ENCODE peak calls at places on chromosomes 5 and 9, in ten cellular contexts. One of them, this sample, is unnamed.

GRCh38 chr5:13566903-13567339 is 377.6 kb downstream of the DNAH5 start:
- DNase-seq in A549: peak
- DNase-seq in testis: no peak
- DNase-seq in body of pancreas: no peak
- DNase-seq in uterus: no peak
- DNase-seq in K562: no peak
- DNase-seq in endothelial cell of umbilical vein: no peak
- DNase-seq in cardiac muscle cell: no peak
- DNase-seq in adrenal gland: no peak
- DNase-seq in OCI-LY7: no peak
- DNase-seq in this sample: peak

GRCh38 chr9:19934301-19934868 is 145.5 kb upstream of the SLC24A2 start:
- DNase-seq in A549: no peak
- DNase-seq in testis: peak
- DNase-seq in body of pancreas: peak
- DNase-seq in uterus: no peak
- DNase-seq in K562: no peak
- DNase-seq in endothelial cell of umbilical vein: peak
- DNase-seq in cardiac muscle cell: peak
- DNase-seq in adrenal gland: no peak
- DNase-seq in OCI-LY7: no peak
- DNase-seq in this sample: peak

GRCh38 chr9:21709464-21710058 is 92.9 kb upstream of the MTAP start:
- DNase-seq in A549: peak
- DNase-seq in testis: peak
- DNase-seq in body of pancreas: peak
- DNase-seq in uterus: no peak
- DNase-seq in K562: no peak
- DNase-seq in endothelial cell of umbilical vein: peak
- DNase-seq in cardiac muscle cell: peak
- DNase-seq in adrenal gland: peak
- DNase-seq in OCI-LY7: peak
- DNase-seq in this sample: peak

GRCh38 chr5:136511046-136511445 is 145.7 kb upstream of the TRPC7 start:
- DNase-seq in A549: no peak
- DNase-seq in testis: no peak
- DNase-seq in body of pancreas: no peak
- DNase-seq in uterus: no peak
- DNase-seq in K562: no peak
- DNase-seq in endothelial cell of umbilical vein: no peak
- DNase-seq in cardiac muscle cell: no peak
- DNase-seq in adrenal gland: no peak
- DNase-seq in OCI-LY7: no peak
- DNase-seq in this sample: no peak

GRCh38 chr9:21455320-21455719 is 15.1 kb downstream of the IFNA1 start:
- DNase-seq in A549: peak
- DNase-seq in testis: peak
- DNase-seq in body of pancreas: peak
- DNase-seq in uterus: no peak
- DNase-seq in K562: no peak
- DNase-seq in endothelial cell of umbilical vein: peak
- DNase-seq in cardiac muscle cell: peak
- DNase-seq in adrenal gland: no peak
- DNase-seq in OCI-LY7: peak
- DNase-seq in this sample: peak

GRCh38 chr5:42992035-42992570 is 48.0 kb downstream of the ANXA2R start:
- DNase-seq in A549: peak
- DNase-seq in testis: peak
- DNase-seq in body of pancreas: peak
- DNase-seq in uterus: peak
- DNase-seq in K562: peak
- DNase-seq in endothelial cell of umbilical vein: peak
- DNase-seq in cardiac muscle cell: peak
- DNase-seq in adrenal gland: peak
- DNase-seq in OCI-LY7: no peak
- DNase-seq in this sample: peak

GRCh38 chr9:104849023-104849422 is 78.9 kb downstream of the ABCA1 start:
- DNase-seq in A549: no peak
- DNase-seq in testis: no peak
- DNase-seq in body of pancreas: no peak
- DNase-seq in uterus: no peak
- DNase-seq in K562: no peak
- DNase-seq in endothelial cell of umbilical vein: no peak
- DNase-seq in cardiac muscle cell: no peak
- DNase-seq in adrenal gland: no peak
- DNase-seq in OCI-LY7: no peak
- DNase-seq in this sample: no peak

GRCh38 chr5:123875444-123876264 is 363.7 kb downstream of the CSNK1G3 start:
- DNase-seq in A549: no peak
- DNase-seq in testis: peak
- DNase-seq in body of pancreas: peak
- DNase-seq in uterus: no peak
- DNase-seq in K562: no peak
- DNase-seq in endothelial cell of umbilical vein: no peak
- DNase-seq in cardiac muscle cell: peak
- DNase-seq in adrenal gland: no peak
- DNase-seq in OCI-LY7: no peak
- DNase-seq in this sample: no peak

GRCh38 chr5:43305948-43306563 is 7.2 kb downstream of the HMGCS1 start:
- DNase-seq in A549: peak
- DNase-seq in testis: peak
- DNase-seq in body of pancreas: peak
- DNase-seq in uterus: no peak
- DNase-seq in K562: peak
- DNase-seq in endothelial cell of umbilical vein: peak
- DNase-seq in cardiac muscle cell: peak
- DNase-seq in adrenal gland: no peak
- DNase-seq in OCI-LY7: peak
- DNase-seq in this sample: peak

GRCh38 chr9:125989524-125990180 is 242.5 kb downstream of the PBX3 start:
- DNase-seq in A549: no peak
- DNase-seq in testis: no peak
- DNase-seq in body of pancreas: no peak
- DNase-seq in uterus: no peak
- DNase-seq in K562: no peak
- DNase-seq in endothelial cell of umbilical vein: no peak
- DNase-seq in cardiac muscle cell: no peak
- DNase-seq in adrenal gland: no peak
- DNase-seq in OCI-LY7: no peak
- DNase-seq in this sample: no peak

GRCh38 chr5:73592546-73592945 is 27.0 kb downstream of the UTP15 start:
- DNase-seq in A549: no peak
- DNase-seq in testis: no peak
- DNase-seq in body of pancreas: no peak
- DNase-seq in uterus: no peak
- DNase-seq in K562: no peak
- DNase-seq in endothelial cell of umbilical vein: no peak
- DNase-seq in cardiac muscle cell: no peak
- DNase-seq in adrenal gland: no peak
- DNase-seq in OCI-LY7: no peak
- DNase-seq in this sample: peak

GRCh38 chr5:73591698-73592501 is 26.4 kb downstream of the UTP15 start:
- DNase-seq in A549: no peak
- DNase-seq in testis: no peak
- DNase-seq in body of pancreas: no peak
- DNase-seq in uterus: no peak
- DNase-seq in K562: no peak
- DNase-seq in endothelial cell of umbilical vein: peak
- DNase-seq in cardiac muscle cell: peak
- DNase-seq in adrenal gland: no peak
- DNase-seq in OCI-LY7: no peak
- DNase-seq in this sample: peak

GRCh38 chr5:73591102-73591695 is 25.7 kb downstream of the UTP15 start:
- DNase-seq in A549: peak
- DNase-seq in testis: peak
- DNase-seq in body of pancreas: peak
- DNase-seq in uterus: peak
- DNase-seq in K562: peak
- DNase-seq in endothelial cell of umbilical vein: peak
- DNase-seq in cardiac muscle cell: peak
- DNase-seq in adrenal gland: peak
- DNase-seq in OCI-LY7: peak
- DNase-seq in this sample: peak

GRCh38 chr5:73599378-73599777 is 26.6 kb upstream of the ARHGEF28 start:
- DNase-seq in A549: no peak
- DNase-seq in testis: no peak
- DNase-seq in body of pancreas: no peak
- DNase-seq in uterus: no peak
- DNase-seq in K562: no peak
- DNase-seq in endothelial cell of umbilical vein: no peak
- DNase-seq in cardiac muscle cell: no peak
- DNase-seq in adrenal gland: no peak
- DNase-seq in OCI-LY7: no peak
- DNase-seq in this sample: no peak

GRCh38 chr5:73596705-73597328 is 29.2 kb upstream of the ARHGEF28 start:
- DNase-seq in A549: peak
- DNase-seq in testis: peak
- DNase-seq in body of pancreas: peak
- DNase-seq in uterus: no peak
- DNase-seq in K562: peak
- DNase-seq in endothelial cell of umbilical vein: peak
- DNase-seq in cardiac muscle cell: peak
- DNase-seq in adrenal gland: no peak
- DNase-seq in OCI-LY7: peak
- DNase-seq in this sample: no peak
- TF ChIP-seq CTCF in A549: peak
- TF ChIP-seq CTCF in testis: peak
- TF ChIP-seq CTCF in body of pancreas: peak
- TF ChIP-seq CTCF in uterus: no peak
- TF ChIP-seq CTCF in K562: peak
- TF ChIP-seq CTCF in endothelial cell of umbilical vein: peak
- TF ChIP-seq CTCF in cardiac muscle cell: peak
- TF ChIP-seq CTCF in adrenal gland: peak
- TF ChIP-seq CTCF in OCI-LY7: peak
- TF ChIP-seq CTCF in this sample: peak

GRCh38 chr9:76905661-76905983 is 292 bp downstream of the PRUNE2 start:
- DNase-seq in A549: no peak
- DNase-seq in testis: no peak
- DNase-seq in body of pancreas: no peak
- DNase-seq in uterus: no peak
- DNase-seq in K562: no peak
- DNase-seq in endothelial cell of umbilical vein: no peak
- DNase-seq in cardiac muscle cell: no peak
- DNase-seq in adrenal gland: no peak
- DNase-seq in OCI-LY7: no peak
- DNase-seq in this sample: no peak
- H3K4me3 ChIP-seq in A549: peak
- H3K4me3 ChIP-seq in testis: peak
- H3K4me3 ChIP-seq in body of pancreas: peak
- H3K4me3 ChIP-seq in uterus: peak
- H3K4me3 ChIP-seq in K562: no peak
- H3K4me3 ChIP-seq in endothelial cell of umbilical vein: no peak
- H3K4me3 ChIP-seq in cardiac muscle cell: peak
- H3K4me3 ChIP-seq in adrenal gland: no peak
- H3K4me3 ChIP-seq in OCI-LY7: no peak
- H3K4me3 ChIP-seq in this sample: peak

DNA sequence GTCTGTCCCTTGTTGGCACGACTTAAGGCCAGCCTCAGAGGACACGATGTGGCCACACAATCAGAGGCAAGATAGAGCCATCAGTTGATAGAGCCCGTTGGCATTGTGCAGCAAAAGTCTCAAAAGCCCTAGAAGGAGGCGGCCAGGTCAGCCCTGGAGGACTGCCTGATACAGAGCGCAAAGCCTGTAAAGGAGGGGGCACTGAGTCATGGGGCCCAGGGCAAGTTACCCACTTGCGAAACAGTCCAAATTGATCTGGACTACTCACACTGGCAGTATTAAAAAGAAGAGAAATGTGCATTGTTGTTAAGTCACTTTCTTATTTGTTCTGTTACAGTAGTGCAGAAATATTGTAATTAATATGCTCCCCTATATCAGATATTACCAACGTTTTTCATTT is 51.5 kb downstream of the KLF9 start:
- DNase-seq in A549: no peak
- DNase-seq in testis: no peak
- DNase-seq in body of pancreas: no peak
- DNase-seq in uterus: no peak
- DNase-seq in K562: no peak
- DNase-seq in endothelial cell of umbilical vein: no peak
- DNase-seq in cardiac muscle cell: peak
- DNase-seq in adrenal gland: peak
- DNase-seq in OCI-LY7: no peak
- DNase-seq in this sample: peak
- TF ChIP-seq CTCF in A549: no peak
- TF ChIP-seq CTCF in testis: no peak
- TF ChIP-seq CTCF in body of pancreas: no peak
- TF ChIP-seq CTCF in uterus: no peak
- TF ChIP-seq CTCF in K562: no peak
- TF ChIP-seq CTCF in endothelial cell of umbilical vein: no peak
- TF ChIP-seq CTCF in cardiac muscle cell: no peak
- TF ChIP-seq CTCF in adrenal gland: no peak
- TF ChIP-seq CTCF in OCI-LY7: no peak
- TF ChIP-seq CTCF in this sample: no peak

GRCh38 chr9:14349141-14349817 is 35.3 kb upstream of the NFIB start:
- DNase-seq in A549: no peak
- DNase-seq in testis: no peak
- DNase-seq in body of pancreas: no peak
- DNase-seq in uterus: no peak
- DNase-seq in K562: no peak
- DNase-seq in endothelial cell of umbilical vein: peak
- DNase-seq in cardiac muscle cell: peak
- DNase-seq in adrenal gland: no peak
- DNase-seq in OCI-LY7: no peak
- DNase-seq in this sample: no peak

GRCh38 chr9:14352549-14352948 is 38.6 kb upstream of the NFIB start:
- DNase-seq in A549: no peak
- DNase-seq in testis: no peak
- DNase-seq in body of pancreas: no peak
- DNase-seq in uterus: no peak
- DNase-seq in K562: no peak
- DNase-seq in endothelial cell of umbilical vein: peak
- DNase-seq in cardiac muscle cell: no peak
- DNase-seq in adrenal gland: no peak
- DNase-seq in OCI-LY7: no peak
- DNase-seq in this sample: no peak

GRCh38 chr9:14349818-14350333 is 35.9 kb upstream of the NFIB start:
- DNase-seq in A549: no peak
- DNase-seq in testis: no peak
- DNase-seq in body of pancreas: no peak
- DNase-seq in uterus: no peak
- DNase-seq in K562: no peak
- DNase-seq in endothelial cell of umbilical vein: peak
- DNase-seq in cardiac muscle cell: peak
- DNase-seq in adrenal gland: no peak
- DNase-seq in OCI-LY7: no peak
- DNase-seq in this sample: no peak

GRCh38 chr9:14350766-14351165 is 36.8 kb upstream of the NFIB start:
- DNase-seq in A549: no peak
- DNase-seq in testis: no peak
- DNase-seq in body of pancreas: no peak
- DNase-seq in uterus: no peak
- DNase-seq in K562: no peak
- DNase-seq in endothelial cell of umbilical vein: peak
- DNase-seq in cardiac muscle cell: peak
- DNase-seq in adrenal gland: no peak
- DNase-seq in OCI-LY7: no peak
- DNase-seq in this sample: no peak

DNA sequence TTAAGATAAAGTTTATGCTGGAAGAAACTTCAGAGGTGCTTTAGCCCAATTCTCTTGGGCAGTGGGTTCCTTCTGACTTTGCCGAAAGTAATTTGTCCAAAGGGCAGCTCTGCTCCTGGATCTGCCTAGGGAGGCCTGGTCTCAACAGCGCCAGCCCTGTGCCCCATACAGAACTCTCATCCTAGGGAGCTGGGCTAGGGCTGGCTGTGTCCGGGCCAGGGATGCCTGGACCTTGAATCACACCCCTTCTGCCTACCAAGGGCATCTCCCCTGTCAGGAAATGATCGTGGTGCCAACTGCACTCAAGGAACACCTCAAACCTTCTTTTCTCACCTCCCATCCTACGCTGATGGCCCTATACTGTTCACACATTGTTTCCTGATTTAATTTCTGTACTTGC is 37.3 kb upstream of the NFIB start:
- DNase-seq in A549: no peak
- DNase-seq in testis: no peak
- DNase-seq in body of pancreas: no peak
- DNase-seq in uterus: no peak
- DNase-seq in K562: no peak
- DNase-seq in endothelial cell of umbilical vein: no peak
- DNase-seq in cardiac muscle cell: no peak
- DNase-seq in adrenal gland: no peak
- DNase-seq in OCI-LY7: no peak
- DNase-seq in this sample: no peak
- H3K4me3 ChIP-seq in A549: no peak
- H3K4me3 ChIP-seq in testis: no peak
- H3K4me3 ChIP-seq in body of pancreas: no peak
- H3K4me3 ChIP-seq in uterus: no peak
- H3K4me3 ChIP-seq in K562: no peak
- H3K4me3 ChIP-seq in endothelial cell of umbilical vein: no peak
- H3K4me3 ChIP-seq in cardiac muscle cell: no peak
- H3K4me3 ChIP-seq in adrenal gland: no peak
- H3K4me3 ChIP-seq in OCI-LY7: no peak
- H3K4me3 ChIP-seq in this sample: no peak